ENCODE peak calls at places on chromosomes 16 and 17, in seven cellular contexts. One of them, this sample, is unnamed.

GRCh38 chr17:1588781-1589585 is 26.4 kb upstream of the PITPNA start:
- DNase-seq in pancreas: no peak
- DNase-seq in Panc1: no peak
- DNase-seq in heart right ventricle: no peak
- DNase-seq in CD4-positive, CD25-positive, alpha-beta regulatory T cell: no peak
- DNase-seq in hepatocyte: peak; percentile 62
- DNase-seq in fibroblast of lung: peak; percentile 37
- DNase-seq in this sample: no peak

GRCh38 chr16:57690782-57691471 is 3.7 kb upstream of the DRC7 start:
- DNase-seq in heart right ventricle: no peak
- DNase-seq in Panc1: no peak
- DNase-seq in CD4-positive, CD25-positive, alpha-beta regulatory T cell: no peak
- DNase-seq in pancreas: peak; percentile 35
- DNase-seq in fibroblast of lung: no peak
- DNase-seq in hepatocyte: no peak
- DNase-seq in this sample: no peak

GRCh38 chr17:40548491-40548981 is 16.7 kb downstream of the CCR7 start:
- DNase-seq in CD4-positive, CD25-positive, alpha-beta regulatory T cell: no peak
- DNase-seq in Panc1: no peak
- DNase-seq in fibroblast of lung: no peak
- DNase-seq in pancreas: no peak
- DNase-seq in hepatocyte: no peak
- DNase-seq in heart right ventricle: no peak
- DNase-seq in this sample: no peak

GRCh38 chr17:40526668-40527067 is 25.2 kb upstream of the TNS4 start:
- DNase-seq in fibroblast of lung: peak; percentile 58
- DNase-seq in pancreas: no peak
- DNase-seq in Panc1: no peak
- DNase-seq in CD4-positive, CD25-positive, alpha-beta regulatory T cell: no peak
- DNase-seq in heart right ventricle: no peak
- DNase-seq in hepatocyte: no peak
- DNase-seq in this sample: no peak

GRCh38 chr17:78122221-78122990 is 6.1 kb downstream of the TMC6 start:
- DNase-seq in CD4-positive, CD25-positive, alpha-beta regulatory T cell: no peak
- DNase-seq in fibroblast of lung: no peak
- DNase-seq in heart right ventricle: peak; percentile 14
- DNase-seq in Panc1: no peak
- DNase-seq in pancreas: peak; percentile 39
- DNase-seq in hepatocyte: no peak
- DNase-seq in this sample: no peak

GRCh38 chr16:11005611-11005975 is 61.2 kb downstream of the CLEC16A start:
- DNase-seq in CD4-positive, CD25-positive, alpha-beta regulatory T cell: no peak
- DNase-seq in Panc1: no peak
- DNase-seq in fibroblast of lung: peak; percentile 42
- DNase-seq in pancreas: no peak
- DNase-seq in hepatocyte: no peak
- DNase-seq in heart right ventricle: no peak
- DNase-seq in this sample: no peak

GRCh38 chr16:27749946-27750345 is 200.0 kb downstream of the KATNIP start:
- DNase-seq in Panc1: no peak
- DNase-seq in hepatocyte: no peak
- DNase-seq in pancreas: no peak
- DNase-seq in fibroblast of lung: no peak
- DNase-seq in CD4-positive, CD25-positive, alpha-beta regulatory T cell: no peak
- DNase-seq in heart right ventricle: no peak
- DNase-seq in this sample: no peak

GRCh38 chr16:83046664-83047063 is 419.9 kb downstream of the CDH13 start:
- DNase-seq in Panc1: no peak
- DNase-seq in CD4-positive, CD25-positive, alpha-beta regulatory T cell: no peak
- DNase-seq in fibroblast of lung: no peak
- DNase-seq in hepatocyte: no peak
- DNase-seq in pancreas: no peak
- DNase-seq in heart right ventricle: no peak
- DNase-seq in this sample: no peak

GRCh38 chr17:61695779-61696337 is 104.8 kb upstream of the NACA2 start:
- DNase-seq in fibroblast of lung: no peak
- DNase-seq in Panc1: no peak
- DNase-seq in hepatocyte: no peak
- DNase-seq in pancreas: no peak
- DNase-seq in heart right ventricle: no peak
- DNase-seq in CD4-positive, CD25-positive, alpha-beta regulatory T cell: no peak
- DNase-seq in this sample: no peak

GRCh38 chr16:56999409-57000270 is 10.3 kb downstream of the NLRC5 start:
- DNase-seq in CD4-positive, CD25-positive, alpha-beta regulatory T cell: peak; percentile 41
- DNase-seq in heart right ventricle: no peak
- DNase-seq in fibroblast of lung: no peak
- DNase-seq in pancreas: no peak
- DNase-seq in hepatocyte: no peak
- DNase-seq in Panc1: no peak
- DNase-seq in this sample: no peak

GRCh38 chr16:88337021-88337420 is 45.7 kb upstream of the ZNF469 start:
- DNase-seq in Panc1: no peak
- DNase-seq in CD4-positive, CD25-positive, alpha-beta regulatory T cell: no peak
- DNase-seq in pancreas: no peak
- DNase-seq in fibroblast of lung: no peak
- DNase-seq in hepatocyte: no peak
- DNase-seq in heart right ventricle: no peak
- DNase-seq in this sample: no peak

GRCh38 chr17:4607773-4608187 is 23.5 kb downstream of the SMTNL2 start:
- DNase-seq in hepatocyte: peak; percentile 83
- DNase-seq in CD4-positive, CD25-positive, alpha-beta regulatory T cell: no peak
- DNase-seq in pancreas: no peak
- DNase-seq in heart right ventricle: peak; percentile 68
- DNase-seq in fibroblast of lung: peak; percentile 85
- DNase-seq in Panc1: no peak
- DNase-seq in this sample: peak; percentile 40

DNA sequence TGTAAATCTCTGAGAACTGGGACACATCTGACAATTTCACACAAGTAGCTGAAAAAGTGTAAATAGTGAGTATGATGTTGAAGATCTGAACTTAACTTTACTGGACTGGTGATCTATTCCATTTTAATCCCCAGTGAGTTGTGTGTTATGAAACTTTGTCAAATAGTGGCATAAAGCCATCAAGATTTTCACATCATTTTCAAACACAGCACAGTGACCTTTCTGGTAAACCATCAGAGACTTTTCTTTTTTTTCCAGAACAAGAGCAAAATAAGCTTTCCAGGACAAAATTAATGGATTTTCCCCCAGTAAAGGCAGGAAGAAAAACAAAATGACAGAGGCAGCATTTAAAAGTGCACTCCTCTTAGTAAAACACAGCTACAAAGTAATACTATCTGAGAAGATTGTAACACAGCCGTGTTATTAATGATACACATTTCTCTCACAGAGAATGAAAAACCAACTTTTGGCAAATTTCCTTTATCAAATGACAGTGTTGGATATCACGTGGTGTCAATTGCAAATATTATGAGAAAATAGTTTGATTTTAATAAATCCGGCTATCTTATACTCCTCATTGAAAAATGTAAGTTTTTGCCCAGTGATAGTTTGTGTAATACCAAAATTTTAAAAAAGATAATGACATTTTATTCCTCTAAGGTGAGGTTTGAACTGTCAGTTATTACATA is 16.8 kb upstream of the COL1A1 start:
- DNase-seq in heart right ventricle: no peak
- DNase-seq in pancreas: no peak
- DNase-seq in fibroblast of lung: peak; percentile 86
- DNase-seq in hepatocyte: no peak
- DNase-seq in Panc1: no peak
- DNase-seq in CD4-positive, CD25-positive, alpha-beta regulatory T cell: no peak
- DNase-seq in this sample: no peak
- H3K4me1 ChIP-seq in heart right ventricle: peaks cover 67% of the 10 kb centered on the region
- H3K4me1 ChIP-seq in pancreas: no peaks in the 10 kb centered on the region
- H3K4me1 ChIP-seq in fibroblast of lung: peaks cover 42% of the 10 kb centered on the region
- H3K4me1 ChIP-seq in hepatocyte: peaks cover 43% of the 10 kb centered on the region
- H3K4me1 ChIP-seq in Panc1: peaks cover 9% of the 10 kb centered on the region
- H3K4me1 ChIP-seq in CD4-positive, CD25-positive, alpha-beta regulatory T cell: no peaks in the 10 kb centered on the region
- H3K4me1 ChIP-seq in this sample: no peaks in the 10 kb centered on the region

GRCh38 chr16:14244344-14245010 is 173.4 kb downstream of the MRTFB start:
- DNase-seq in heart right ventricle: no peak
- DNase-seq in Panc1: no peak
- DNase-seq in pancreas: no peak
- DNase-seq in fibroblast of lung: peak; percentile 60
- DNase-seq in hepatocyte: no peak
- DNase-seq in CD4-positive, CD25-positive, alpha-beta regulatory T cell: no peak
- DNase-seq in this sample: no peak

GRCh38 chr16:14241631-14242030 is 170.5 kb downstream of the MRTFB start:
- DNase-seq in Panc1: no peak
- DNase-seq in pancreas: no peak
- DNase-seq in fibroblast of lung: no peak
- DNase-seq in CD4-positive, CD25-positive, alpha-beta regulatory T cell: no peak
- DNase-seq in heart right ventricle: no peak
- DNase-seq in hepatocyte: no peak
- DNase-seq in this sample: no peak

GRCh38 chr16:14240216-14240843 is 169.2 kb downstream of the MRTFB start:
- DNase-seq in hepatocyte: peak; percentile 23
- DNase-seq in pancreas: no peak
- DNase-seq in fibroblast of lung: peak; percentile 67
- DNase-seq in Panc1: no peak
- DNase-seq in CD4-positive, CD25-positive, alpha-beta regulatory T cell: no peak
- DNase-seq in heart right ventricle: no peak
- DNase-seq in this sample: peak; percentile 39

GRCh38 chr16:14240964-14241363 is 169.8 kb downstream of the MRTFB start:
- DNase-seq in pancreas: no peak
- DNase-seq in Panc1: no peak
- DNase-seq in fibroblast of lung: no peak
- DNase-seq in CD4-positive, CD25-positive, alpha-beta regulatory T cell: no peak
- DNase-seq in heart right ventricle: no peak
- DNase-seq in hepatocyte: no peak
- DNase-seq in this sample: no peak

GRCh38 chr16:14242769-14243168 is 171.7 kb downstream of the MRTFB start:
- DNase-seq in pancreas: no peak
- DNase-seq in CD4-positive, CD25-positive, alpha-beta regulatory T cell: no peak
- DNase-seq in fibroblast of lung: no peak
- DNase-seq in Panc1: no peak
- DNase-seq in hepatocyte: no peak
- DNase-seq in heart right ventricle: no peak
- DNase-seq in this sample: no peak
- H3K9me3 ChIP-seq in pancreas: no peaks in the 10 kb centered on the region
- H3K9me3 ChIP-seq in CD4-positive, CD25-positive, alpha-beta regulatory T cell: no peaks in the 10 kb centered on the region
- H3K9me3 ChIP-seq in fibroblast of lung: no peaks in the 10 kb centered on the region
- H3K9me3 ChIP-seq in Panc1: no peaks in the 10 kb centered on the region
- H3K9me3 ChIP-seq in hepatocyte: no peaks in the 10 kb centered on the region
- H3K9me3 ChIP-seq in heart right ventricle: no peaks in the 10 kb centered on the region
- H3K9me3 ChIP-seq in this sample: no peaks in the 10 kb centered on the region

DNA sequence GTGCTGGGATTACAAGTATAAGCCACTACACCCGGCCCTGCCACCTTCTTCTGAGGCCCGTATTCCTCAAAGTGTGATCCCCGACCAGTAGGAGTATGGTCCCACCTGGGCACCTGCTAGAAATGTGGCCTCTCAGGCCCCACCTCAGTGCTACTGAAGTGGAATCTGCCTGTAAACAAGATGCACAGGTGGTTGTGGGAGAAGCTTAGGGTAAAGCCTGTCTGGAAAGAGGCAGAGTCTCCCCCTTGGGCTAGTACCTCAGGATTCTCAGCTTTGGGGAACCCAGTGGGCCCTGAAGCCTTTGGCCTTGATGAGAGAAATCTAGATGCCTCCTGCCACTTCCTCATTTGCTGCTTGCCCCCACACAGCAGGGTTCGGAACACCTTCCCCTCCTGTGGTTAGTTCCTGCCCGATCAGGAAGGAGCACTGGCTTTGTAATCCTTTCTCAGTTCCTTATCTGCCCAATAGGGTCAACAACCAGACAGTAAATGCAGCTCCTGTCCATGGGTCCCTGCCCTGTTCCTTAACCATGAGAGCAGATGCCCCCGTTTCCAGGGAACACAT is 25.2 kb downstream of the TK2 start:
- DNase-seq in pancreas: no peak
- DNase-seq in heart right ventricle: no peak
- DNase-seq in Panc1: no peak
- DNase-seq in hepatocyte: no peak
- DNase-seq in CD4-positive, CD25-positive, alpha-beta regulatory T cell: peak; percentile 40
- DNase-seq in fibroblast of lung: no peak
- DNase-seq in this sample: peak; percentile 35
- H3K27ac ChIP-seq in pancreas: no peak overlapping the region
- H3K27ac ChIP-seq in heart right ventricle: no peak overlapping the region
- H3K27ac ChIP-seq in Panc1: no peak overlapping the region
- H3K27ac ChIP-seq in hepatocyte: no peak overlapping the region
- H3K27ac ChIP-seq in CD4-positive, CD25-positive, alpha-beta regulatory T cell: peak overlapping the region; percentile 73
- H3K27ac ChIP-seq in fibroblast of lung: no peak overlapping the region
- H3K27ac ChIP-seq in this sample: peak overlapping the region; percentile 67

DNA sequence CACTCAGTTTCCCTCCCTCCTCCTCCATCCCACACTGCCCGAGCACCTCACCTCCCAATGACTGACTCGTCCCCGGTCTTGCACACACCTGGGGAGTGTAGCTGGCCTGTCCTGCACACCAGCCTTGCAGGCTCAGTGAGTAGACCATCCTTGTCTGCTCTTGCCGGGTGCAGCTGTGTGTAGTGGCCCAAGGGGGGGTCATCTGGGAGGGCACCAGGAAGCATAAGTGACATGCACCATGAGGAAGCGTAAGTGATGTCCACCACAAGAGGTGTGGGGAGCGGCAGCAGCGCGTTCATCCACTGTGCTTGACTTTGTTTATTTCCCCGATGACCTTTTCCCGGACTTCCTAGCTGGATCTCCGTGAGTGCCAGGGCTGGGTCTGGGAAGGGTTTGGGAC is 45.5 kb upstream of the CDR2 start:
- DNase-seq in heart right ventricle: no peak
- DNase-seq in pancreas: no peak
- DNase-seq in Panc1: no peak
- DNase-seq in hepatocyte: no peak
- DNase-seq in CD4-positive, CD25-positive, alpha-beta regulatory T cell: no peak
- DNase-seq in fibroblast of lung: no peak
- DNase-seq in this sample: no peak
- H3K4me1 ChIP-seq in heart right ventricle: peaks cover 10% of the 10 kb centered on the region
- H3K4me1 ChIP-seq in pancreas: no peaks in the 10 kb centered on the region
- H3K4me1 ChIP-seq in Panc1: no peaks in the 10 kb centered on the region
- H3K4me1 ChIP-seq in hepatocyte: no peaks in the 10 kb centered on the region
- H3K4me1 ChIP-seq in CD4-positive, CD25-positive, alpha-beta regulatory T cell: no peaks in the 10 kb centered on the region
- H3K4me1 ChIP-seq in fibroblast of lung: peaks cover 8% of the 10 kb centered on the region
- H3K4me1 ChIP-seq in this sample: no peaks in the 10 kb centered on the region

DNA sequence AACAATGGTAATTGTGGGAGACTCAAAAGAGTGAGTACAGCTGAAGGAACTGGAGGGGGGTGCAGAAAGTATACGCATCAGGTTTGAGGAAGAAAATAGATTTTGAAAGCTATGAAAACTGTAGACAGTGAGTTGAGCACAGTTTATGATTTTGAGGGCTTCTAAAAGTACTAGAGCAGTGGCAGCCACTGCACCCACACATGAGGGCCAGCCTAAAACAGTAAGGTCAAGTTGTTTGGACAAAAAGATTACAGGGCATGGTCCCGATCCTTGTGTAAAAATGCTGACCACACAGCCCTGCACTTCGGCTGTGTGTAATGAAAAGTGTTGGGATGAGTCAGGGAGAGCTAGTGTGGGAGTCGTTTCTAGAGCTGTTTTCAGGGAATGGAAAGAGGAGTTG is 2282.1 kb downstream of the TP53TG3F start:
- DNase-seq in CD4-positive, CD25-positive, alpha-beta regulatory T cell: no peak
- DNase-seq in pancreas: no peak
- DNase-seq in Panc1: no peak
- DNase-seq in hepatocyte: no peak
- DNase-seq in fibroblast of lung: no peak
- DNase-seq in heart right ventricle: no peak
- DNase-seq in this sample: no peak
- H3K9me3 ChIP-seq in CD4-positive, CD25-positive, alpha-beta regulatory T cell: peaks cover 14% of the 10 kb centered on the region
- H3K9me3 ChIP-seq in pancreas: no peaks in the 10 kb centered on the region
- H3K9me3 ChIP-seq in Panc1: no peaks in the 10 kb centered on the region
- H3K9me3 ChIP-seq in hepatocyte: no peaks in the 10 kb centered on the region
- H3K9me3 ChIP-seq in fibroblast of lung: no peaks in the 10 kb centered on the region
- H3K9me3 ChIP-seq in heart right ventricle: peaks cover 6% of the 10 kb centered on the region
- H3K9me3 ChIP-seq in this sample: no peaks in the 10 kb centered on the region